ENCODE peak calls at places on chromosome 21, in seven cellular contexts. W is HT1080, B is B cell, F is T-cell, I is HuH-7.5, U is GM12891, N is frontal cortex. O is an unnamed sample.

GRCh38 chr21:16420086-16420724 is 690.4 kb downstream of the USP25 start:
- DNase-seq in I (peak), N (no peak), W (peak), F (no peak), U (no peak), B (no peak), O (no peak)

GRCh38 chr21:30839304-30839703 is 9.7 kb upstream of the KRTAP7-1 start:
- DNase-seq in F (no peak), B (no peak), W (peak), N (no peak), U (no peak), I (peak), O (no peak)

GRCh38 chr21:37153193-37153934 is 80.3 kb downstream of the TTC3 start:
- DNase-seq in B (no peak), F (no peak), U (no peak), W (no peak), N (no peak), I (no peak), O (no peak)

GRCh38 chr21:31855180-31855579 is 17.6 kb upstream of the HUNK start:
- DNase-seq in F (no peak), I (no peak), W (no peak), N (no peak), U (no peak), B (no peak), O (no peak)

GRCh38 chr21:43331962-43332458 is 94.9 kb downstream of the SIK1 start:
- DNase-seq in B (no peak), W (peak), U (no peak), F (no peak), I (peak), N (peak), O (no peak)

GRCh38 chr21:17911628-17912027 is 92.5 kb upstream of the C21orf91 start:
- DNase-seq in U (no peak), B (no peak), W (peak), I (no peak), N (no peak), F (no peak), O (no peak)

GRCh38 chr21:25298512-25299491 is 308.5 kb downstream of the MRPL39 start:
- DNase-seq in N (no peak), F (no peak), I (no peak), W (no peak), B (no peak), U (no peak), O (no peak)

GRCh38 chr21:36337099-36337509 is 17.1 kb downstream of the MORC3 start:
- DNase-seq in U (no peak), F (no peak), I (no peak), N (no peak), W (peak), B (no peak), O (no peak)

GRCh38 chr21:26389971-26390641 is 183.0 kb downstream of the CYYR1 start:
- DNase-seq in I (no peak), F (no peak), B (no peak), W (peak), U (no peak), N (no peak), O (no peak)

GRCh38 chr21:40166291-40166843 is 299.1 kb downstream of the PCP4 start:
- DNase-seq in U (no peak), N (no peak), F (no peak), W (peak), I (no peak), B (no peak), O (no peak)

GRCh38 chr21:27134513-27134912 is 167.6 kb upstream of the ADAMTS5 start:
- DNase-seq in B (no peak), W (no peak), U (no peak), F (no peak), I (no peak), N (no peak), O (no peak)

GRCh38 chr21:17819878-17820232 is 699 bp upstream of the C21orf91 start:
- DNase-seq in N (peak), B (peak), I (no peak), W (no peak), U (peak), F (no peak), O (peak)

GRCh38 chr21:45253180-45253579 is 34.5 kb downstream of the POFUT2 start:
- DNase-seq in F (no peak), N (no peak), B (no peak), U (no peak), I (no peak), W (peak), O (no peak)

GRCh38 chr21:45225741-45226327 is 61.9 kb downstream of the POFUT2 start:
- DNase-seq in I (no peak), F (no peak), N (no peak), U (no peak), W (no peak), B (no peak), O (no peak)

GRCh38 chr21:29753216-29753615 is 186.6 kb downstream of the GRIK1 start:
- DNase-seq in I (no peak), F (no peak), N (no peak), U (no peak), W (no peak), B (no peak), O (no peak)

GRCh38 chr21:16468191-16468590 is 738.4 kb downstream of the USP25 start:
- DNase-seq in F (no peak), I (no peak), W (no peak), U (no peak), N (no peak), B (no peak), O (no peak)

GRCh38 chr21:41759214-41759840 is 7.5 kb downstream of the RIPK4 start:
- DNase-seq in F (no peak), N (no peak), I (no peak), B (no peak), W (peak), U (no peak), O (no peak)

GRCh38 chr21:14382486-14382834 is 486 bp downstream of the HSPA13 start:
- DNase-seq in I (no peak), N (peak), U (no peak), W (no peak), F (no peak), B (no peak), O (no peak)

GRCh38 chr21:45344576-45344975 is 56.9 kb upstream of the POFUT2 start:
- DNase-seq in W (no peak), U (no peak), N (no peak), B (no peak), F (no peak), I (no peak), O (no peak)

GRCh38 chr21:43188712-43189151 is 19.9 kb downstream of the CRYAA start:
- DNase-seq in U (no peak), B (peak), F (no peak), N (peak), W (no peak), I (no peak), O (no peak)

GRCh38 chr21:44063151-44063912 is 43.9 kb upstream of the PWP2 start:
- DNase-seq in U (no peak), W (no peak), I (no peak), F (no peak), N (no peak), B (no peak), O (no peak)

GRCh38 chr21:37915941-37916794 is at the start of gene KCNJ6:
- DNase-seq in B (no peak), N (peak), W (peak), U (no peak), I (no peak), F (no peak), O (no peak)

GRCh38 chr21:36728371-36729111 is 29.6 kb downstream of the SIM2 start:
- DNase-seq in U (no peak), B (no peak), I (no peak), F (no peak), W (no peak), N (no peak), O (no peak)

O was measured in GM13976.